ENCODE peak calls at places on chromosome 14, in ten cellular contexts. R, P, K, B, C, T, V, J, E and X are unnamed samples.

GRCh38 chr14:106508216-106508615 is 981.8 kb downstream of the TMEM121 start:
- DNase-seq in R (no peak), P (peak; percentile 33), K (no peak), B (no peak), C (no peak), T (no peak), V (no peak), J (no peak), E (no peak), X (no peak)

GRCh38 chr14:63345826-63346225 is 27.1 kb upstream of the GPHB5 start:
- DNase-seq in R (no peak), P (no peak), K (no peak), B (no peak), C (no peak), T (no peak), V (no peak), J (no peak), E (no peak), X (no peak)

GRCh38 chr14:79467837-79468236 is 743.5 kb downstream of the DIO2 start:
- DNase-seq in R (peak; percentile 11), P (no peak), K (no peak), B (no peak), C (no peak), T (no peak), V (peak; percentile 55), J (no peak), E (no peak), X (no peak)

GRCh38 chr14:69612014-69612758 is 790 bp downstream of the SUSD6 start:
- DNase-seq in R (peak; percentile 28), P (peak; percentile 50), K (peak; percentile 63), B (peak; percentile 11), C (peak; percentile 70), T (no peak), V (peak; percentile 48), J (peak; percentile 68), E (no peak), X (no peak)

GRCh38 chr14:37864861-37865718 is 269.7 kb downstream of the TTC6 start:
- DNase-seq in R (no peak), P (no peak), K (peak; percentile 57), B (peak; percentile 47), C (no peak), T (no peak), V (peak; percentile 70), J (peak; percentile 56), E (no peak), X (no peak)

GRCh38 chr14:38208825-38209562 is 1.3 kb downstream of the SSTR1 start:
- DNase-seq in R (peak; percentile 72), P (no peak), K (peak; percentile 85), B (no peak), C (peak; percentile 33), T (no peak), V (peak; percentile 89), J (no peak), E (no peak), X (no peak)

GRCh38 chr14:53152627-53152908 is 555 bp downstream of the DDHD1 start:
- DNase-seq in R (no peak), P (peak; percentile 38), K (no peak), B (no peak), C (no peak), T (peak; percentile 29), V (no peak), J (no peak), E (no peak), X (peak; percentile 22)

GRCh38 chr14:51616724-51617409 is 34.8 kb upstream of the FRMD6 start:
- DNase-seq in R (peak; percentile 91), P (no peak), K (no peak), B (no peak), C (no peak), T (peak; percentile 37), V (peak; percentile 95), J (peak; percentile 93), E (no peak), X (no peak)

GRCh38 chr14:55028066-55028465 is 1.0 kb downstream of the SOCS4 start:
- DNase-seq in R (no peak), P (peak; percentile 14), K (no peak), B (no peak), C (no peak), T (no peak), V (peak; percentile 11), J (no peak), E (no peak), X (no peak)